ENCODE peak calls at places on chromosomes 1 and 21, in four cellular contexts. C, D, O and S are unnamed samples.

GRCh38 chr21:16305686-16306085 is 575.9 kb downstream of the USP25 start:
- DNase-seq in O (no peak), D (no peak), C (no peak), S (no peak)

GRCh38 chr1:174005032-174005431 is 17.1 kb downstream of the RC3H1 start:
- DNase-seq in D (no peak), O (no peak), C (peak; percentile 47), S (peak; percentile 83)

GRCh38 chr1:167912294-167912693 is 1.6 kb downstream of the ADCY10 start:
- DNase-seq in O (no peak), D (no peak), C (no peak), S (no peak)

GRCh38 chr1:116420417-116421200 is 47.6 kb downstream of the ATP1A1 start:
- DNase-seq in C (no peak), O (peak; percentile 65), D (no peak), S (no peak)

GRCh38 chr1:24923485-24924113 is 6.5 kb downstream of the RUNX3 start:
- DNase-seq in O (no peak), C (no peak), D (no peak), S (peak; percentile 76)

GRCh38 chr1:239868117-239868516 is 223.6 kb upstream of the FMN2 start:
- DNase-seq in O (no peak), C (peak; percentile 29), D (no peak), S (no peak)

GRCh38 chr1:221117548-221117951 is 238.3 kb downstream of the HLX start:
- DNase-seq in D (no peak), O (no peak), C (peak; percentile 49), S (no peak)

GRCh38 chr1:88891318-88892145 is at the start of gene GTF2B:
- DNase-seq in O (peak; percentile 89), D (peak; percentile 70), C (peak; percentile 81), S (peak; percentile 96)

GRCh38 chr1:59697138-59697811 is 117.5 kb upstream of the HOOK1 start:
- DNase-seq in C (no peak), O (peak; percentile 72), D (no peak), S (no peak)

GRCh38 chr1:231442735-231443134 is 20.6 kb upstream of the EGLN1 start:
- DNase-seq in C (no peak), O (no peak), D (no peak), S (no peak)

GRCh38 chr1:12513176-12513575 is 104.8 kb downstream of the DHRS3 start:
- DNase-seq in O (no peak), C (no peak), D (no peak), S (no peak)

GRCh38 chr1:100188617-100189016 is 10.6 kb upstream of the LRRC39 start:
- DNase-seq in C (peak; percentile 45), O (no peak), D (no peak), S (peak; percentile 31)

GRCh38 chr1:202694354-202694753 is 15.9 kb downstream of the SYT2 start:
- DNase-seq in C (no peak), O (no peak), D (no peak), S (no peak)

GRCh38 chr1:245099401-245099800 is 55.4 kb upstream of the KIF26B start:
- DNase-seq in O (no peak), C (no peak), D (no peak), S (no peak)

GRCh38 chr1:115373305-115373704 is 35.3 kb upstream of the NGF start:
- DNase-seq in O (no peak), C (no peak), D (no peak), S (no peak)

GRCh38 chr1:56404561-56405030 is 174.8 kb downstream of the PLPP3 start:
- DNase-seq in O (no peak), D (no peak), C (no peak), S (no peak)

GRCh38 chr1:32623775-32624174 is 26.6 kb downstream of the ZBTB8OS start:
- DNase-seq in O (no peak), C (no peak), D (no peak), S (no peak)

GRCh38 chr1:3611170-3612019 is at the start of gene MEGF6:
- DNase-seq in D (peak; percentile 94), O (peak; percentile 43), C (peak; percentile 99), S (no peak)

GRCh38 chr1:86788300-86789206 is 84.2 kb downstream of the SH3GLB1 start:
- DNase-seq in C (no peak), D (no peak), O (peak; percentile 78), S (no peak)

GRCh38 chr21:20971296-20971921 is 26.8 kb upstream of the NCAM2 start:
- DNase-seq in D (peak; percentile 33), C (peak; percentile 65), O (peak; percentile 18), S (no peak)

GRCh38 chr1:175824079-175824478 is 80.7 kb upstream of the TNR start:
- DNase-seq in O (no peak), C (no peak), D (peak; percentile 28), S (no peak)

GRCh38 chr1:22075718-22076117 is 23.2 kb downstream of the CDC42 start:
- DNase-seq in D (no peak), O (no peak), C (no peak), S (no peak)

GRCh38 chr21:38250991-38251418 is 5.8 kb upstream of the KCNJ15 start:
- DNase-seq in D (no peak), O (no peak), C (no peak), S (no peak)

GRCh38 chr21:42107881-42108553 is 36.9 kb downstream of the UMODL1 start:
- DNase-seq in C (peak; percentile 88), D (peak; percentile 83), O (peak; percentile 34), S (no peak)

GRCh38 chr1:50423670-50424000 is 392 bp upstream of the DMRTA2 start:
- DNase-seq in C (no peak), D (no peak), O (no peak), S (no peak)

GRCh38 chr1:232481091-232481490 is 148.8 kb downstream of the SIPA1L2 start:
- DNase-seq in D (no peak), C (no peak), O (no peak), S (no peak)

GRCh38 chr1:37892151-37893047 is 33.0 kb upstream of the MTF1 start:
- DNase-seq in O (no peak), C (no peak), D (no peak), S (no peak)

GRCh38 chr1:116819081-116819480 is 64.9 kb downstream of the CD2 start:
- DNase-seq in C (no peak), D (no peak), O (no peak), S (no peak)

GRCh38 chr1:240232548-240232947 is 140.9 kb downstream of the FMN2 start:
- DNase-seq in D (no peak), O (no peak), C (no peak), S (no peak)

GRCh38 chr1:36359911-36360310 is 25.8 kb downstream of the STK40 start:
- DNase-seq in D (no peak), O (no peak), C (no peak), S (no peak)

GRCh38 chr1:83554174-83554573 is 444.8 kb downstream of the TTLL7 start:
- DNase-seq in O (no peak), C (peak; percentile 14), D (no peak), S (no peak)

GRCh38 chr1:23742670-23743286 is 493 bp upstream of the ELOA start:
- DNase-seq in D (no peak), C (no peak), O (no peak), S (no peak)

GRCh38 chr1:151711940-151712339 is 4.7 kb downstream of the CELF3 start:
- DNase-seq in D (no peak), O (no peak), C (no peak), S (no peak)

GRCh38 chr1:93324486-93325464 is 20.9 kb upstream of the DR1 start:
- DNase-seq in C (no peak), O (no peak), D (no peak), S (no peak)

GRCh38 chr1:160646192-160646591 is 652 bp downstream of the SLAMF1 start:
- DNase-seq in O (no peak), C (no peak), D (no peak), S (no peak)

GRCh38 chr1:235102993-235103411 is 25.6 kb downstream of the TOMM20 start:
- DNase-seq in O (no peak), C (no peak), D (no peak), S (no peak)

DNA sequence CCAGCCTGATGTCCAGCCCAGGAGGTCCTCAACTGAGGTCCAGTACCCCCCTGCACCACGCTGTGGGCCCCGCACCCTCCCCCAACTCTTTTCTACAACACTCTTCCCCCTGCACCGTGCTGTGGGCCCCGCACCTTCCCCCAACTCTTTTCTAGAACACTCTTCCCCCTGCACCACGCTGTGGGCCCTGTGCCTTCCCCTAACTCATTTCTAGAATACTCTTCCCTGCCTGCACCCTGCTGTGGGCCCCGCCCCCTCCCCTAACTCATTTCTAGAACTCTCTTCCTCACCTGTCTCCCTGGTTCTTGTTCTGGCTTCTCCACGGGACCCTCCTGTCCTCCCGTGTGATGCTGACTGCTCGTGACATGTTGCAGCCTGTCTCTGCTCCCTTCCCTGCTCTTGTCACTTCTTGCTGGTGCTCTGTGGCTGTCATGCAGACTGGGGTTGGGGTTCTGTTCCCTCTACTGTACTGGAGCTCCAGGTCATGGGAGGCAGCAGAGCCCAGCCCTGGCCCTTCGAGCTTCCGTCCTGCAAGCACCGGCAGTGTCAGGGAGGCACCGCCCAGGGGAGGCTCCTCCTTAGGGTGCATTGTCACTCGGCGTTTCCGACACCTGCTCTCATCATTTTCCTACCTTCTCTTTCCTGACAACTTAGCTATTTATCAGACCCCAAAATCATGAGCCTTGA is 160.1 kb upstream of the COL6A1 start:
- DNase-seq in D (no peak), C (peak; percentile 4), O (no peak), S (no peak)
- TF ChIP-seq YY1 in D (no peak), C (no peak), O (no peak), S (no peak)

GRCh38 chr1:111814642-111815041 is 58.9 kb downstream of the DDX20 start:
- DNase-seq in C (no peak), D (peak; percentile 23), O (no peak), S (no peak)
- TF ChIP-seq NFIC in C (no peak), D (no peak), O (no peak), S (no peak)

DNA sequence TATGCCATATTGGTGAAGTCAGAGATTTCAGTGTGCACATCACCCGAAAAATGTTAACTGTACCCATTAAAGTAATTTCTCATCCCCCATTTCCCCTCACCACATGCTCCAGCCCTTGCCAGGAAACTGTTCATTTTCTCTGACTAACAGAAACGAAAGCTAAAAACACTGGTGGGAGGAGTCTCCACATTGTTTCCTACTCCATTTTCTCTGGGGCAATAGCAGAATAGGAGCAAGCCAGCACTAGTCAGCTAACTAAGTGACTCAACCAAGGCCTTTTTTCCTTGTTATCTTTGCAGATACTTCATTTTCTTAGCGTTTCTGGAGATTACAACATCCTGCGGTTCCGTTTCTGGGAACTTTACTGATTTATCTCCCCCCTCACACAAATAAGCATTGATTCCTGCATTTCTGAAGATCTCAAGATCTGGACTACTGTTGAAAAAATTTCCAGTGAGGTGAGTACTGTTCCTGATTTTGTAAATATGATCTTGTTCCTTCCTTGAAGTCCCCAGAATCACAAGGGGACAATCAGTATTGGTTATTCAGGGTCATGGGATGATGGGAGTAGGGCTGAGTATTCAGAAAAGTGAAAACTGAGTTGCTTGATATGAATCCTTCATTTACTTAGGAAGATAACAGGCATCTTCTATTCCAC is at the start of gene IFI16:
- DNase-seq in C (no peak), O (no peak), D (no peak), S (peak; percentile 87)
- TF ChIP-seq POLR2AphosphoS5 in C (peak; percentile 91), O (no peak), D (no peak), S (peak; percentile 99)

GRCh38 chr1:207842506-207842905 is 68.4 kb downstream of the CD34 start:
- DNase-seq in C (no peak), O (no peak), D (no peak), S (no peak)
- TF ChIP-seq YY1 in C (no peak), O (no peak), D (no peak), S (no peak)